ENCODE peak calls at places on chromosomes 16 and 17, in seven cellular contexts. I is AG04450; M is AG08396; F is activated CD8-positive, alpha-beta memory T cell treated with anti-CD3 and anti-CD28 coated beads for 48 hours; N is activated CD4-positive, CD25-positive, alpha-beta regulatory T cell; Q is right cardiac atrium; P is Peyer's patch. G is an unnamed sample.

GRCh38 chr16:72554935-72555334 is 383.0 kb upstream of the PMFBP1 start:
- DNase-seq in I (no peak), M (no peak), F (no peak), N (no peak), Q (no peak), P (no peak), G (no peak)

GRCh38 chr16:67302882-67303434 is 23.6 kb downstream of the KCTD19 start:
- DNase-seq in I (no peak), M (no peak), F (no peak), N (no peak), Q (no peak), P (no peak), G (no peak)

GRCh38 chr16:85197611-85198566 is 85.6 kb upstream of the CIBAR2 start:
- DNase-seq in I (no peak), M (no peak), F (no peak), N (no peak), Q (peak; percentile 59), P (no peak), G (no peak)

GRCh38 chr16:83603981-83604570 is 203.7 kb upstream of the HSBP1 start:
- DNase-seq in I (no peak), M (no peak), F (no peak), N (no peak), Q (no peak), P (no peak), G (no peak)

GRCh38 chr17:64599187-64599676 is 62.9 kb downstream of the SMURF2 start:
- DNase-seq in I (no peak), M (no peak), F (peak; percentile 33), N (peak; percentile 2), Q (no peak), P (peak; percentile 52), G (no peak)

GRCh38 chr16:47309581-47310312 is 151.1 kb downstream of the ITFG1 start:
- DNase-seq in I (peak; percentile 21), M (peak; percentile 15), F (no peak), N (no peak), Q (no peak), P (no peak), G (no peak)

GRCh38 chr17:58156839-58157803 is 8.9 kb downstream of the OR4D1 start:
- DNase-seq in I (no peak), M (no peak), F (peak; percentile 31), N (no peak), Q (peak; percentile 62), P (peak; percentile 27), G (peak; percentile 13)

GRCh38 chr17:29138991-29139682 is 41.1 kb downstream of the MYO18A start:
- DNase-seq in I (no peak), M (no peak), F (peak; percentile 20), N (no peak), Q (peak; percentile 85), P (peak; percentile 78), G (peak; percentile 62)

GRCh38 chr17:61161615-61162134 is 238.0 kb upstream of the TBX2 start:
- DNase-seq in I (no peak), M (no peak), F (no peak), N (no peak), Q (no peak), P (no peak), G (no peak)

GRCh38 chr17:42142371-42142896 is 12.4 kb downstream of the RAB5C start:
- DNase-seq in I (no peak), M (peak; percentile 60), F (no peak), N (no peak), Q (no peak), P (no peak), G (no peak)

GRCh38 chr17:21445091-21445650 is 69.0 kb downstream of the KCNJ12 start:
- DNase-seq in I (no peak), M (no peak), F (no peak), N (no peak), Q (no peak), P (no peak), G (no peak)

GRCh38 chr17:67253379-67253778 is 8.4 kb upstream of the HELZ start:
- DNase-seq in I (no peak), M (no peak), F (no peak), N (no peak), Q (no peak), P (no peak), G (no peak)

GRCh38 chr16:66324785-66325184 is 41.7 kb upstream of the CDH5 start:
- DNase-seq in I (no peak), M (no peak), F (no peak), N (no peak), Q (no peak), P (no peak), G (no peak)

GRCh38 chr17:14776791-14777190 is 475.9 kb downstream of the HS3ST3B1 start:
- DNase-seq in I (no peak), M (no peak), F (no peak), N (no peak), Q (no peak), P (no peak), G (no peak)

GRCh38 chr16:27799866-27800265 is 249.9 kb downstream of the KATNIP start:
- DNase-seq in I (no peak), M (no peak), F (no peak), N (no peak), Q (no peak), P (no peak), G (no peak)

GRCh38 chr17:81509687-81510523 is 2.7 kb downstream of the ACTG1 start:
- DNase-seq in I (no peak), M (no peak), F (no peak), N (no peak), Q (peak; percentile 28), P (no peak), G (peak; percentile 19)

GRCh38 chr16:74268372-74268782 is 28.2 kb upstream of the PSMD7 start:
- DNase-seq in I (no peak), M (no peak), F (no peak), N (no peak), Q (no peak), P (no peak), G (no peak)

GRCh38 chr17:37037590-37038155 is 88.9 kb downstream of the AATF start:
- DNase-seq in I (no peak), M (no peak), F (no peak), N (no peak), Q (no peak), P (no peak), G (no peak)

GRCh38 chr17:36755586-36755985 is 154.2 kb downstream of the MRM1 start:
- DNase-seq in I (no peak), M (peak; percentile 28), F (no peak), N (no peak), Q (no peak), P (no peak), G (peak; percentile 81)

GRCh38 chr17:76612977-76613851 is 27.6 kb upstream of the ST6GALNAC2 start:
- DNase-seq in I (no peak), M (no peak), F (no peak), N (no peak), Q (no peak), P (no peak), G (no peak)

GRCh38 chr16:20899503-20900298 is 457 bp downstream of the DCUN1D3 start:
- DNase-seq in I (no peak), M (peak; percentile 21), F (no peak), N (no peak), Q (no peak), P (no peak), G (peak; percentile 41)

GRCh38 chr16:88295526-88296436 is 87.0 kb upstream of the ZNF469 start:
- DNase-seq in I (no peak), M (no peak), F (no peak), N (no peak), Q (peak; percentile 29), P (no peak), G (no peak)

G was measured in left colon.